ENCODE peak calls at places on chromosomes 3 and 15, in five cellular contexts. One of them, this sample, is unnamed. For H3K4me1, the result is how much of the 10 kb centered on the place peaks cover.

GRCh38 chr3:31516757-31517156 is 16.0 kb upstream of the STT3B start:
- DNase-seq in H9: no peak
- DNase-seq in body of pancreas: no peak
- DNase-seq in cardiac muscle cell: no peak
- DNase-seq in Peyer's patch: no peak
- DNase-seq in this sample: no peak

GRCh38 chr3:13076255-13076654 is 3.0 kb upstream of the IQSEC1 start:
- DNase-seq in H9: no peak
- DNase-seq in body of pancreas: no peak
- DNase-seq in cardiac muscle cell: no peak
- DNase-seq in Peyer's patch: no peak
- DNase-seq in this sample: no peak

GRCh38 chr15:68629519-68630204 is 50.9 kb downstream of the CORO2B start:
- DNase-seq in H9: no peak
- DNase-seq in body of pancreas: peak
- DNase-seq in cardiac muscle cell: no peak
- DNase-seq in Peyer's patch: no peak
- DNase-seq in this sample: no peak

GRCh38 chr3:182364723-182365650 is 428.3 kb upstream of the ATP11B start:
- DNase-seq in H9: no peak
- DNase-seq in body of pancreas: peak
- DNase-seq in cardiac muscle cell: no peak
- DNase-seq in Peyer's patch: peak
- DNase-seq in this sample: no peak

GRCh38 chr3:40333416-40333815 is 23.9 kb downstream of the EIF1B start:
- DNase-seq in H9: no peak
- DNase-seq in body of pancreas: peak
- DNase-seq in cardiac muscle cell: no peak
- DNase-seq in Peyer's patch: no peak
- DNase-seq in this sample: no peak

GRCh38 chr3:153209596-153209995 is 47.6 kb downstream of the RAP2B start:
- DNase-seq in H9: peak
- DNase-seq in body of pancreas: no peak
- DNase-seq in cardiac muscle cell: peak
- DNase-seq in Peyer's patch: no peak
- DNase-seq in this sample: no peak

GRCh38 chr15:77617507-77618285 is 15.0 kb downstream of the LINGO1 start:
- DNase-seq in H9: peak
- DNase-seq in body of pancreas: peak
- DNase-seq in cardiac muscle cell: no peak
- DNase-seq in Peyer's patch: no peak
- DNase-seq in this sample: peak

GRCh38 chr3:64145438-64145837 is 79.8 kb downstream of the PRICKLE2 start:
- DNase-seq in H9: no peak
- DNase-seq in body of pancreas: no peak
- DNase-seq in cardiac muscle cell: peak
- DNase-seq in Peyer's patch: no peak
- DNase-seq in this sample: no peak

GRCh38 chr15:66725468-66725785 is 23.4 kb downstream of the SMAD6 start:
- DNase-seq in H9: no peak
- DNase-seq in body of pancreas: no peak
- DNase-seq in cardiac muscle cell: no peak
- DNase-seq in Peyer's patch: no peak
- DNase-seq in this sample: no peak

GRCh38 chr3:121493431-121493830 is 52.4 kb downstream of the POLQ start:
- DNase-seq in H9: no peak
- DNase-seq in body of pancreas: no peak
- DNase-seq in cardiac muscle cell: no peak
- DNase-seq in Peyer's patch: no peak
- DNase-seq in this sample: no peak

GRCh38 chr3:36911990-36912804 is 32.7 kb downstream of the TRANK1 start:
- DNase-seq in H9: no peak
- DNase-seq in body of pancreas: no peak
- DNase-seq in cardiac muscle cell: peak
- DNase-seq in Peyer's patch: no peak
- DNase-seq in this sample: no peak

GRCh38 chr15:28935316-28935715 is 49.5 kb downstream of the APBA2 start:
- DNase-seq in H9: peak
- DNase-seq in body of pancreas: no peak
- DNase-seq in cardiac muscle cell: no peak
- DNase-seq in Peyer's patch: no peak
- DNase-seq in this sample: no peak

GRCh38 chr3:127037971-127038446 is 55.1 kb downstream of the PLXNA1 start:
- DNase-seq in H9: no peak
- DNase-seq in body of pancreas: peak
- DNase-seq in cardiac muscle cell: no peak
- DNase-seq in Peyer's patch: no peak
- DNase-seq in this sample: no peak

GRCh38 chr3:183533410-183534132 is 21.9 kb downstream of the KLHL6 start:
- DNase-seq in H9: peak
- DNase-seq in body of pancreas: no peak
- DNase-seq in cardiac muscle cell: no peak
- DNase-seq in Peyer's patch: peak
- DNase-seq in this sample: peak

GRCh38 chr3:107650788-107651187 is 128.0 kb downstream of the BBX start:
- DNase-seq in H9: no peak
- DNase-seq in body of pancreas: no peak
- DNase-seq in cardiac muscle cell: no peak
- DNase-seq in Peyer's patch: no peak
- DNase-seq in this sample: no peak

GRCh38 chr3:51669241-51670052 is 1.6 kb upstream of the TEX264 start:
- DNase-seq in H9: peak
- DNase-seq in body of pancreas: peak
- DNase-seq in cardiac muscle cell: peak
- DNase-seq in Peyer's patch: peak
- DNase-seq in this sample: peak

GRCh38 chr3:115832265-115832664 is 209.0 kb downstream of the GAP43 start:
- DNase-seq in H9: no peak
- DNase-seq in body of pancreas: no peak
- DNase-seq in cardiac muscle cell: no peak
- DNase-seq in Peyer's patch: no peak
- DNase-seq in this sample: no peak

GRCh38 chr3:85303156-85303555 is 344.4 kb downstream of the CADM2 start:
- DNase-seq in H9: no peak
- DNase-seq in body of pancreas: no peak
- DNase-seq in cardiac muscle cell: no peak
- DNase-seq in Peyer's patch: no peak
- DNase-seq in this sample: no peak

GRCh38 chr3:106610362-106610997 is 741.7 kb upstream of the CBLB start:
- DNase-seq in H9: no peak
- DNase-seq in body of pancreas: no peak
- DNase-seq in cardiac muscle cell: no peak
- DNase-seq in Peyer's patch: no peak
- DNase-seq in this sample: no peak

GRCh38 chr15:68515371-68516095 is 63.3 kb upstream of the CORO2B start:
- DNase-seq in H9: no peak
- DNase-seq in body of pancreas: no peak
- DNase-seq in cardiac muscle cell: no peak
- DNase-seq in Peyer's patch: no peak
- DNase-seq in this sample: no peak

GRCh38 chr15:84992157-84992940 is 10.7 kb downstream of the PDE8A start:
- DNase-seq in H9: no peak
- DNase-seq in body of pancreas: no peak
- DNase-seq in cardiac muscle cell: peak
- DNase-seq in Peyer's patch: peak
- DNase-seq in this sample: peak

GRCh38 chr15:95948371-95948770 is 382.1 kb upstream of the NR2F2 start:
- DNase-seq in H9: no peak
- DNase-seq in body of pancreas: no peak
- DNase-seq in cardiac muscle cell: no peak
- DNase-seq in Peyer's patch: no peak
- DNase-seq in this sample: no peak

DNA sequence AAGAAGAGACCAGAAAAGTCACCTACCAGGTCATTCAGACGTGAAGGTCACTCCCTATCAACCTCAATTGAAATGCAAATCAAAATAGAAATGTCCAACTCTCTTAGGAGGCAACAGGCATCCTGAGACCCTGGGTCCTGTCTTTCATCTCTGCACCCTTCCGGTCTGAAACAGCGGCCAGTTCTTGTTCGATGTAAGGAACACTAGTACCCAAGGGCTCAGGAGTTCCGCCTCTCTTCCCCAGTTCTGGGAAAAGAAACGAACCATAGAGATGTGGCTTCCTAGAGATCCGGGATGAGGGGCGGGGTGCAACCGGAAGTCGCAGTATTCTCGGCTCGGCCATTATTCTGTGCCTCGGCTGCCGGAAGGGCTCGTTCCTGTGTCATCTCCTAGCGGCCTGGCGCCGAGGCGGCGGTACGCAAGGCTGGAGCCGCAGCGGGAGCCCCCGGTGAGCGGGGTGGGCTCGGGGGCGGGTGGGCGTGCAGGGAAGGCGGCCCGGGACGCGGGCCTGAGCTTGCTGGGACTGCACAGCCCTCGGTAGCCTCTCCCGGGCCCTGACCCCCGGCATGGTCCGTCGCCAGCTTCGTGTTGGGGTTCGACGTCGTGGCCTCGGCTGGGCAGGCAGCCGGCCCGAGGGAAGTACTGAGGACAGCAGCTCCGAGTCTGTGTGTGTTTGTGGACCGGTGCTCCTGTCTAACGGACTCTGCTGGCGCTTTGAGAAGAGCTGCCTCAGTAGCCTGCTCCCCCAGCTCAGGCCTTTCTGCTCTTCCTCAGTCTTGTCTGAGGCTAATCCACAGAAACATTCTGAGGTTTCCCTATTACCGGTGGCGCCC is at the start of gene ZNF197:
- DNase-seq in H9: peak
- DNase-seq in body of pancreas: peak
- DNase-seq in cardiac muscle cell: peak
- DNase-seq in Peyer's patch: peak
- DNase-seq in this sample: peak
- TF ChIP-seq CTCF in H9: peak
- TF ChIP-seq CTCF in body of pancreas: peak
- TF ChIP-seq CTCF in cardiac muscle cell: no peak
- TF ChIP-seq CTCF in Peyer's patch: no peak
- TF ChIP-seq CTCF in this sample: no peak

DNA sequence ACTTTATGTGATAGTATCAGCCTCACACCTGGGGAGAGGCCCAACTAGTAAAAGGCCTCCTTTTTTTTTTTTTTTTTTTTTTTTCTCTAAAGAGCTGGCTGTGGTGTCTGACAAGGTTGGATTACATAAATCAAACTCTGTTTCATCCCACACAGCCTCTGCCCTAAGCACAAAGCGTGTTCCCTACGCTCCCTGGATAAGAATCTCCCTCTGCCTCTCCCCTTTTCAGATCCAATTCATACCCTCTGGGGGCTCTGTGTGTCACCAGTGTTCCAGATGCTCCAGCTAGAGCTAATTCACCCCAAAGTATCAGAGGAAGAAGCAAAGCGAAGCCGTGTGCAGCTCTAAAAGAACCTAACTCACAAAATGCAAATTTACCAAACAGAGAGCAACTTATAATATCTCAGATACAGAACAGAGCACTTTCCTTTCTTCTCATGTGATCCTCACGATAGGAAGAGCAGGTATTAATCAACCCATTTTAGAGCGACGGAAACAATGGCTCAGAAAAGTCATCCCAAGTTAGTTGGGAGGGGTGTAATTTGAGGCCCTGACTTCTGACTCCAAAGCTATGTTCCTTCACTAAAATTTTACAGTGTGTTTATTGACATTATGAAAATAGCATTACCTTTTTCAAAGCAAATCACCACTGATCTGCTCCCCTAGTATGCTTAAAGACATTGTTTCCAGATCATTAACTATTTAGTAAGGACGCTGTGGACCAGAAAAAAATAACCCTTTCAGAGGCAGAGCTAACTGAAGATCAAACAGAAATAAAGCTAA is 12.4 kb downstream of the BMF start:
- DNase-seq in H9: no peak
- DNase-seq in body of pancreas: no peak
- DNase-seq in cardiac muscle cell: no peak
- DNase-seq in Peyer's patch: no peak
- DNase-seq in this sample: no peak
- H3K4me1 ChIP-seq in H9: under half
- H3K4me1 ChIP-seq in body of pancreas: half or more
- H3K4me1 ChIP-seq in cardiac muscle cell: half or more
- H3K4me1 ChIP-seq in Peyer's patch: half or more
- H3K4me1 ChIP-seq in this sample: under half

GRCh38 chr15:36591534-36592411 is 12.3 kb downstream of the CDIN1 start:
- DNase-seq in H9: no peak
- DNase-seq in body of pancreas: peak
- DNase-seq in cardiac muscle cell: peak
- DNase-seq in Peyer's patch: no peak
- DNase-seq in this sample: no peak
- TF ChIP-seq CTCF in H9: no peak
- TF ChIP-seq CTCF in body of pancreas: no peak
- TF ChIP-seq CTCF in cardiac muscle cell: no peak
- TF ChIP-seq CTCF in Peyer's patch: no peak
- TF ChIP-seq CTCF in this sample: no peak

GRCh38 chr3:186998937-186999368 is 68.6 kb downstream of the ST6GAL1 start:
- DNase-seq in H9: peak
- DNase-seq in body of pancreas: no peak
- DNase-seq in cardiac muscle cell: no peak
- DNase-seq in Peyer's patch: no peak
- DNase-seq in this sample: no peak

GRCh38 chr3:186993940-186994670 is 63.8 kb downstream of the ST6GAL1 start:
- DNase-seq in H9: no peak
- DNase-seq in body of pancreas: no peak
- DNase-seq in cardiac muscle cell: no peak
- DNase-seq in Peyer's patch: no peak
- DNase-seq in this sample: no peak

GRCh38 chr3:186997061-186998054 is 67.0 kb downstream of the ST6GAL1 start:
- DNase-seq in H9: no peak
- DNase-seq in body of pancreas: no peak
- DNase-seq in cardiac muscle cell: peak
- DNase-seq in Peyer's patch: no peak
- DNase-seq in this sample: no peak

GRCh38 chr3:186993210-186993782 is 63.0 kb downstream of the ST6GAL1 start:
- DNase-seq in H9: no peak
- DNase-seq in body of pancreas: no peak
- DNase-seq in cardiac muscle cell: no peak
- DNase-seq in Peyer's patch: no peak
- DNase-seq in this sample: no peak

GRCh38 chr3:186996356-186996755 is 66.0 kb downstream of the ST6GAL1 start:
- DNase-seq in H9: no peak
- DNase-seq in body of pancreas: no peak
- DNase-seq in cardiac muscle cell: no peak
- DNase-seq in Peyer's patch: peak
- DNase-seq in this sample: no peak
- H3K4me1 ChIP-seq in H9: under half
- H3K4me1 ChIP-seq in body of pancreas: under half
- H3K4me1 ChIP-seq in cardiac muscle cell: under half
- H3K4me1 ChIP-seq in Peyer's patch: under half
- H3K4me1 ChIP-seq in this sample: under half

GRCh38 chr3:49158108-49158709 is 7.9 kb downstream of the CCDC71 start:
- DNase-seq in H9: peak
- DNase-seq in body of pancreas: peak
- DNase-seq in cardiac muscle cell: peak
- DNase-seq in Peyer's patch: peak
- DNase-seq in this sample: peak
- TF ChIP-seq CTCF in H9: peak
- TF ChIP-seq CTCF in body of pancreas: peak
- TF ChIP-seq CTCF in cardiac muscle cell: peak
- TF ChIP-seq CTCF in Peyer's patch: peak
- TF ChIP-seq CTCF in this sample: peak